ENCODE peak calls at places on chromosome 10, in nine cellular contexts. One of them, this sample, is unnamed.
A peak's percentile ranks its signal among the peaks of the same experiment; 100 is the strongest.

GRCh38 chr10:72254891-72255568 is 18.7 kb upstream of the DDIT4 start:
- DNase-seq in naive B cell: no peak
- DNase-seq in astrocyte of the spinal cord: peak; percentile 80
- DNase-seq in activated naive CD4-positive, alpha-beta T cell: no peak
- DNase-seq in activated T-cell treated with anti-CD3 and anti-CD28 coated beads for 1 hour: no peak
- DNase-seq in CD8-positive, alpha-beta memory T cell: no peak
- DNase-seq in GM12864: no peak
- DNase-seq in T-helper 2 cell: no peak
- DNase-seq in neural crest cell: peak; percentile 56
- DNase-seq in this sample: no peak

GRCh38 chr10:33195608-33196376 is 138.7 kb downstream of the NRP1 start:
- DNase-seq in naive B cell: no peak
- DNase-seq in astrocyte of the spinal cord: peak; percentile 66
- DNase-seq in activated naive CD4-positive, alpha-beta T cell: no peak
- DNase-seq in activated T-cell treated with anti-CD3 and anti-CD28 coated beads for 1 hour: no peak
- DNase-seq in CD8-positive, alpha-beta memory T cell: no peak
- DNase-seq in GM12864: no peak
- DNase-seq in T-helper 2 cell: no peak
- DNase-seq in neural crest cell: no peak
- DNase-seq in this sample: no peak

GRCh38 chr10:3852147-3852904 is 67.3 kb upstream of the KLF6 start:
- DNase-seq in naive B cell: no peak
- DNase-seq in astrocyte of the spinal cord: peak; percentile 99
- DNase-seq in activated naive CD4-positive, alpha-beta T cell: no peak
- DNase-seq in activated T-cell treated with anti-CD3 and anti-CD28 coated beads for 1 hour: no peak
- DNase-seq in CD8-positive, alpha-beta memory T cell: peak; percentile 46
- DNase-seq in GM12864: peak; percentile 68
- DNase-seq in T-helper 2 cell: peak; percentile 56
- DNase-seq in neural crest cell: no peak
- DNase-seq in this sample: peak; percentile 53

GRCh38 chr10:3468919-3469638 is 296.5 kb upstream of the PITRM1 start:
- DNase-seq in naive B cell: no peak
- DNase-seq in astrocyte of the spinal cord: peak; percentile 97
- DNase-seq in activated naive CD4-positive, alpha-beta T cell: no peak
- DNase-seq in activated T-cell treated with anti-CD3 and anti-CD28 coated beads for 1 hour: no peak
- DNase-seq in CD8-positive, alpha-beta memory T cell: no peak
- DNase-seq in GM12864: no peak
- DNase-seq in T-helper 2 cell: no peak
- DNase-seq in neural crest cell: no peak
- DNase-seq in this sample: no peak

GRCh38 chr10:45624724-45625123 is 47.8 kb downstream of the ZFAND4 start:
- DNase-seq in naive B cell: no peak
- DNase-seq in astrocyte of the spinal cord: no peak
- DNase-seq in activated naive CD4-positive, alpha-beta T cell: no peak
- DNase-seq in activated T-cell treated with anti-CD3 and anti-CD28 coated beads for 1 hour: no peak
- DNase-seq in CD8-positive, alpha-beta memory T cell: no peak
- DNase-seq in GM12864: no peak
- DNase-seq in T-helper 2 cell: no peak
- DNase-seq in neural crest cell: no peak
- DNase-seq in this sample: no peak

GRCh38 chr10:35336921-35337741 is 822 bp downstream of the CCNY start:
- DNase-seq in naive B cell: peak; percentile 40
- DNase-seq in astrocyte of the spinal cord: no peak
- DNase-seq in activated naive CD4-positive, alpha-beta T cell: peak; percentile 27
- DNase-seq in activated T-cell treated with anti-CD3 and anti-CD28 coated beads for 1 hour: peak; percentile 9
- DNase-seq in CD8-positive, alpha-beta memory T cell: peak; percentile 17
- DNase-seq in GM12864: no peak
- DNase-seq in T-helper 2 cell: no peak
- DNase-seq in neural crest cell: peak; percentile 39
- DNase-seq in this sample: peak; percentile 17

GRCh38 chr10:75464478-75465090 is 33.2 kb downstream of the LRMDA start:
- DNase-seq in naive B cell: no peak
- DNase-seq in astrocyte of the spinal cord: no peak
- DNase-seq in activated naive CD4-positive, alpha-beta T cell: no peak
- DNase-seq in activated T-cell treated with anti-CD3 and anti-CD28 coated beads for 1 hour: no peak
- DNase-seq in CD8-positive, alpha-beta memory T cell: no peak
- DNase-seq in GM12864: no peak
- DNase-seq in T-helper 2 cell: no peak
- DNase-seq in neural crest cell: no peak
- DNase-seq in this sample: no peak

GRCh38 chr10:87868277-87868676 is 4.9 kb downstream of the PTEN start:
- DNase-seq in naive B cell: no peak
- DNase-seq in astrocyte of the spinal cord: peak; percentile 36
- DNase-seq in activated naive CD4-positive, alpha-beta T cell: no peak
- DNase-seq in activated T-cell treated with anti-CD3 and anti-CD28 coated beads for 1 hour: no peak
- DNase-seq in CD8-positive, alpha-beta memory T cell: no peak
- DNase-seq in GM12864: no peak
- DNase-seq in T-helper 2 cell: no peak
- DNase-seq in neural crest cell: no peak
- DNase-seq in this sample: no peak

GRCh38 chr10:126842836-126843235 is 62.4 kb upstream of the DOCK1 start:
- DNase-seq in naive B cell: no peak
- DNase-seq in astrocyte of the spinal cord: no peak
- DNase-seq in activated naive CD4-positive, alpha-beta T cell: no peak
- DNase-seq in activated T-cell treated with anti-CD3 and anti-CD28 coated beads for 1 hour: no peak
- DNase-seq in CD8-positive, alpha-beta memory T cell: no peak
- DNase-seq in GM12864: no peak
- DNase-seq in T-helper 2 cell: no peak
- DNase-seq in neural crest cell: peak; percentile 46
- DNase-seq in this sample: no peak

GRCh38 chr10:9615179-9615578 is 1402.5 kb upstream of the CELF2 start:
- DNase-seq in naive B cell: no peak
- DNase-seq in astrocyte of the spinal cord: peak; percentile 39
- DNase-seq in activated naive CD4-positive, alpha-beta T cell: no peak
- DNase-seq in activated T-cell treated with anti-CD3 and anti-CD28 coated beads for 1 hour: no peak
- DNase-seq in CD8-positive, alpha-beta memory T cell: no peak
- DNase-seq in GM12864: no peak
- DNase-seq in T-helper 2 cell: no peak
- DNase-seq in neural crest cell: no peak
- DNase-seq in this sample: no peak

GRCh38 chr10:83166344-83166743 is 973.0 kb upstream of the GHITM start:
- DNase-seq in naive B cell: no peak
- DNase-seq in astrocyte of the spinal cord: no peak
- DNase-seq in activated naive CD4-positive, alpha-beta T cell: no peak
- DNase-seq in activated T-cell treated with anti-CD3 and anti-CD28 coated beads for 1 hour: no peak
- DNase-seq in CD8-positive, alpha-beta memory T cell: no peak
- DNase-seq in GM12864: no peak
- DNase-seq in T-helper 2 cell: no peak
- DNase-seq in neural crest cell: peak; percentile 15
- DNase-seq in this sample: no peak

This sample was measured in activated CD4-positive, alpha-beta T cell treated with anti-CD3 and anti-CD28 coated beads, Interleukin-2, amount 50 U/mL, for 4 hours.